ENCODE peak calls at places on chromosomes 5 and 9, in four cellular contexts. O, I, E and S are unnamed samples.

GRCh38 chr9:2477755-2478154 is 143.8 kb upstream of the VLDLR start:
- DNase-seq in O (no peak), E (no peak), I (no peak), S (no peak)

GRCh38 chr5:67530609-67531255 is 334.1 kb upstream of the CD180 start:
- DNase-seq in I (no peak), O (no peak), E (no peak), S (no peak)

GRCh38 chr5:53923969-53924876 is 363.8 kb downstream of the NDUFS4 start:
- DNase-seq in O (no peak), I (no peak), E (no peak), S (no peak)

GRCh38 chr5:168770036-168770498 is 190.9 kb upstream of the PANK3 start:
- DNase-seq in I (no peak), E (no peak), O (no peak), S (no peak)

GRCh38 chr5:163162645-163163044 is 274.8 kb upstream of the CCNG1 start:
- DNase-seq in O (no peak), I (no peak), E (no peak), S (no peak)

GRCh38 chr9:88747768-88748167 is 212.8 kb downstream of the NXNL2 start:
- DNase-seq in E (peak; percentile 29), I (peak; percentile 24), O (no peak), S (no peak)

GRCh38 chr9:13832451-13832850 is 481.5 kb downstream of the NFIB start:
- DNase-seq in O (no peak), E (no peak), I (no peak), S (no peak)

GRCh38 chr9:84670106-84670800 is 724 bp downstream of the NTRK2 start:
- DNase-seq in I (no peak), E (no peak), O (no peak), S (peak; percentile 69)

GRCh38 chr5:87029951-87030350 is 237.7 kb upstream of the RASA1 start:
- DNase-seq in E (no peak), O (no peak), I (no peak), S (no peak)

GRCh38 chr5:135487839-135488514 is 35.8 kb upstream of the TIFAB start:
- DNase-seq in I (no peak), O (no peak), E (no peak), S (no peak)

GRCh38 chr9:106075991-106076390 is 381.6 kb downstream of the TMEM38B start:
- DNase-seq in E (no peak), O (no peak), I (peak; percentile 21), S (no peak)

GRCh38 chr5:113950186-113950585 is 411.7 kb upstream of the KCNN2 start:
- DNase-seq in O (no peak), E (no peak), I (no peak), S (no peak)

GRCh38 chr9:8627944-8628679 is 828.5 kb upstream of the DMAC1 start:
- DNase-seq in I (no peak), E (no peak), O (no peak), S (no peak)

GRCh38 chr9:70131296-70131695 is 87.6 kb downstream of the MAMDC2 start:
- DNase-seq in I (no peak), O (no peak), E (no peak), S (no peak)

GRCh38 chr5:36877667-36878420 is 1.3 kb downstream of the NIPBL start:
- DNase-seq in E (peak; percentile 49), I (no peak), O (no peak), S (no peak)

GRCh38 chr5:168118042-168118668 is 173.3 kb upstream of the WWC1 start:
- DNase-seq in I (no peak), O (no peak), E (no peak), S (no peak)

GRCh38 chr5:38105231-38105570 is 153.2 kb upstream of the EGFLAM start:
- DNase-seq in O (no peak), I (no peak), E (no peak), S (no peak)

GRCh38 chr5:115297043-115297442 is 589 bp upstream of the CCDC112 start:
- DNase-seq in E (no peak), O (no peak), I (no peak), S (no peak)

GRCh38 chr5:132641841-132642240 is 16.1 kb upstream of the IL13 start:
- DNase-seq in E (no peak), I (no peak), O (no peak), S (no peak)

GRCh38 chr5:137122558-137122957 is 376.6 kb downstream of the SPOCK1 start:
- DNase-seq in O (no peak), E (no peak), I (no peak), S (no peak)

GRCh38 chr9:125650271-125650737 is 56.7 kb downstream of the MAPKAP1 start:
- DNase-seq in O (no peak), I (no peak), E (no peak), S (no peak)

GRCh38 chr5:305459-305858 is 16.1 kb upstream of the AHRR start:
- DNase-seq in I (no peak), O (no peak), E (no peak), S (peak; percentile 48)

GRCh38 chr5:96940586-96940985 is 4.7 kb downstream of the LNPEP start:
- DNase-seq in E (no peak), I (no peak), O (no peak), S (no peak)

GRCh38 chr9:111994831-111995458 is 98.3 kb downstream of the UGCG start:
- DNase-seq in E (no peak), O (no peak), I (no peak), S (no peak)

GRCh38 chr5:181121675-181122561 is 9.1 kb downstream of the OR2V1 start:
- DNase-seq in E (no peak), O (no peak), I (no peak), S (no peak)

GRCh38 chr5:65355301-65355700 is 126.4 kb downstream of the ADAMTS6 start:
- DNase-seq in E (no peak), I (no peak), O (no peak), S (no peak)

GRCh38 chr9:136784249-136784996 is 6.7 kb upstream of the TMEM141 start:
- DNase-seq in I (no peak), O (no peak), E (peak; percentile 51), S (no peak)

GRCh38 chr5:2996248-2996647 is 244.8 kb upstream of the IRX2 start:
- DNase-seq in I (no peak), E (no peak), O (no peak), S (no peak)

GRCh38 chr5:54229041-54229780 is 81.2 kb downstream of the ARL15 start:
- DNase-seq in O (no peak), I (peak; percentile 46), E (peak; percentile 51), S (peak; percentile 82)

GRCh38 chr9:127300886-127301447 is 36.4 kb downstream of the GARNL3 start:
- DNase-seq in O (no peak), E (no peak), I (no peak), S (no peak)

GRCh38 chr5:52856564-52856963 is 68.8 kb downstream of the ITGA1 start:
- DNase-seq in O (no peak), I (no peak), E (no peak), S (no peak)
- H3K27ac ChIP-seq in O (no peak overlapping the region), I (no peak overlapping the region), E (no peak overlapping the region), S (no peak overlapping the region)

GRCh38 chr9:129164246-129164930 is 13.7 kb downstream of the IER5L start:
- DNase-seq in E (no peak), I (peak; percentile 63), O (no peak), S (no peak)

GRCh38 chr9:129163753-129164152 is 14.3 kb downstream of the IER5L start:
- DNase-seq in E (no peak), I (no peak), O (no peak), S (no peak)

GRCh38 chr9:129170229-129170628 is 7.8 kb downstream of the IER5L start:
- DNase-seq in O (no peak), E (no peak), I (no peak), S (no peak)

GRCh38 chr9:129165198-129165597 is 12.9 kb downstream of the IER5L start:
- DNase-seq in O (no peak), I (no peak), E (no peak), S (no peak)

DNA sequence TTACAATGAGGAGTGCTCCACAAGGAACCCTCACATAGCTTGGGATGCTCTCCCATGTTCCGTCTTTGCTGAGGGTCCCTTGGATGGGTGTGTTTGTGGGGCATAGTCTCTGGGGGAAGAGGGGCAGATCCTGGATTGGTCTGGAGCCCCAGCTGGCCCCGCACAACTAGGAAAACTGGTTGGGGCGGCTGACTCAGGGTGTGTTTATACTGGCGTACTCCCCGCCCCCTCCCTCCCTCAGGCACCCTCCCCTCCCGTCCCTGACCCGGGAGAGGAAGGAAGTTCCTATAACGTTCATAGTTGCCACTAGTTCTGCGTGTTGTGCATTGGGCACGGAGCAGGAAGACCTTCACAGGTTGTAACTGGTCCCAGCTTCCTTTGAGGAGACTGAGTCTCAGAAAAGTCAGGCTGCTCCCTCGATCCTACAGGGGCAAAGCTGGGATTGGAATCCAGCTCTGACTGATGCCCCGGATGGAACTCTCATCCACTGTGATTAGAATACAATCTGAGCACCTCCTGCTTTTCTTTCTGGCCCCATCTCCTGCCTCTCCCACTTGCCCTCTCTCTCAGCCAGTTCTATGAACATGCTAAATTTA is 11.0 kb downstream of the IER5L start:
- DNase-seq in O (peak; percentile 38), I (peak; percentile 92), E (peak; percentile 97), S (peak; percentile 88)
- TF ChIP-seq POLR2A in O (peak; percentile 42), I (peak; percentile 65), E (peak; percentile 70), S (no peak)

DNA sequence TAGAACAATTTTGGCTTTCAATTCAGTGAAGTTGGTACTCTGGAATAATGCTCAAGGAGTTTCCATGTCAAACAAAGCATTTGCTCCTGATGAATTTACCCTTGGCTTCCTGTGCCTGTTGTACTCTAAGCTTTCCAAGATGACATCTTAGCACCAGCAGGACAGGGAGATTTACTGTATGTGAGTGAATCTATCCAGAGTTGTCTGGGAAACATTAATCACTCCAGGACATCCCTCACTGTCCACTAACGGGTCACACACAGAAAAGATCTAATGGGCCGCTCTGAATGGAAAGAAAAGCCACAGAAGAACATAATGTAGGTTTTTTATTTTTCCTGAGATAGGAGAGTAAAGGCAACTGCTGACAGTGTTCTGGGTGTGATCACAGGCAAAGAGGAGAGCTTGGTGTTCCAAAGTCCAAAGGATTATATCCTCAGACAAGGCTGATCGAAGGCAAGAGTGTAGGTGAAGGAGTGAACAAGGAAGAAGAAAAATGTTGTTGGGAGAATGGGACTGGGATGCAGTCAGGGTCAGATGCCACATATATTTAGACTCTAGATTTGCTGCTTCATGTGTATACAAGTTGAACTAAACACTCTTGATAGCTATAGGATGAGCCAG is 167.7 kb upstream of the RPS23 start:
- DNase-seq in I (no peak), E (no peak), O (no peak), S (no peak)
- H3K27ac ChIP-seq in I (no peak overlapping the region), E (no peak overlapping the region), O (no peak overlapping the region), S (no peak overlapping the region)

DNA sequence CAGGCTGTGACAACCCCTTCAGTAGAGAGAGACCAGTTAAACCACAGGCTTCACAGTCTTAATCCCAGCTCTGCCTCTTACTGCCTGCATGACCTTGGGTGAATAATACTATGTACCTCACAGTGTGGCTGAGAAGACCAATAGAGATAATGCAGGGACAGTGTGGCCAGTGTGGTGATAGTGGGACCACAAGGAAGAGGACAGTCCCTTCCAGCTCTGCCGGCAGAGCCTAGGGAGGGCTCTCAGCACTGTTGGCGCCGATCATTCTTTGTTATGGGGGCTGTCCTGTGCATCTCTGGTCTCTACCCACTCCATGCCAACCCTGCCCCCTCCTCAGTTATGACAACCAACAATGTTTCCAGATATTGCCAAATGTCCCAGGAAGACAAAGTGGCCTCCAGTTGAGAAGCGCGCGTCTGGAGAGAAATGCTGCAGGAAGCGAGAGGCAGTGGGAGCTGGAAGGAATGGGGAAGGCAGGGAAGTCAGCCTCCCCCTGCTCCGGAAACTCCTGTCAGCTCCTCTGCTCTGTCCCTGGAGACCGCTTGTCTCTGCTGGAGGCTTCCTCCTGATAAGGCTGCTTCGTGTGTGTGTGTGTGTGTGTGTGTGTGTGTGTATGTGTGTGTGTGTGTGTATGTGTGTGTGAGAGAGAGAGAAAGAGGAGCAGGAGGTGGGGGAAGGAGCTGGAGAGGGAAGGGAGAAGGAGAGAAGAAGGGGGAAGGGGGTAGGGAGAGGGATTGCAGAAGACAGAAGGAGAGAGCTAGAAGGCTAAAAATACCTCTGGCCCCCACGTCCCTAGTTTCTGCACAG is 31.8 kb upstream of the FABP6 start:
- DNase-seq in I (no peak), E (no peak), O (no peak), S (no peak)
- TF ChIP-seq POLR2A in I (no peak), E (no peak), O (no peak), S (no peak)